ENCODE peak calls at places on chromosomes 1 and 21, in five cellular contexts. W, A, K, F and Q are unnamed samples.

GRCh38 chr1:46747683-46748288 is 28.9 kb upstream of the EFCAB14 start:
- DNase-seq in W (peak; percentile 55), A (no peak), K (peak; percentile 64), F (no peak), Q (peak; percentile 67)

GRCh38 chr1:20413136-20413790 is 72.7 kb downstream of the CAMK2N1 start:
- DNase-seq in W (no peak), A (no peak), K (no peak), F (no peak), Q (no peak)

GRCh38 chr1:234272656-234273312 is 100.5 kb upstream of the COA6 start:
- DNase-seq in W (no peak), A (no peak), K (no peak), F (no peak), Q (no peak)

GRCh38 chr1:27527223-27527856 is 37.4 kb upstream of the WASF2 start:
- DNase-seq in W (peak; percentile 85), A (no peak), K (no peak), F (peak; percentile 78), Q (no peak)

GRCh38 chr21:26473471-26473870 is 99.6 kb downstream of the CYYR1 start:
- DNase-seq in W (no peak), A (no peak), K (no peak), F (no peak), Q (no peak)

GRCh38 chr21:26849428-26850115 is 4.4 kb upstream of the ADAMTS1 start:
- DNase-seq in W (peak; percentile 80), A (no peak), K (peak; percentile 68), F (peak; percentile 30), Q (peak; percentile 90)

GRCh38 chr21:42991992-42992740 is 17.8 kb downstream of the PKNOX1 start:
- DNase-seq in W (peak; percentile 97), A (no peak), K (no peak), F (no peak), Q (peak; percentile 94)

GRCh38 chr1:117105003-117105402 is 16.5 kb downstream of the TRIM45 start:
- DNase-seq in W (peak; percentile 62), A (no peak), K (no peak), F (no peak), Q (no peak)

GRCh38 chr1:232421143-232421796 is 208.7 kb downstream of the SIPA1L2 start:
- DNase-seq in W (no peak), A (no peak), K (no peak), F (no peak), Q (no peak)

GRCh38 chr1:57881696-57882095 is 457.8 kb upstream of the DAB1 start:
- DNase-seq in W (no peak), A (no peak), K (no peak), F (no peak), Q (no peak)